ENCODE peak calls at places on chromosomes 3 and 15, in seven cellular contexts. One of them, this sample, is unnamed.

GRCh38 chr3:62667714-62668113 is 207.5 kb downstream of the CADPS start:
- DNase-seq in A549: no peak
- DNase-seq in stimulated activated CD4-positive, alpha-beta T cell treated with anti-CD3 and anti-CD28 coated beads, Interleukin-12 subunit alpha, Interleukin-12 subunit beta, amount 100 ng/mL, for 4 hours: no peak
- DNase-seq in dorsolateral prefrontal cortex: no peak
- DNase-seq in fibroblast of lung: no peak
- DNase-seq in non-pigmented ciliary epithelial cell: no peak
- DNase-seq in NCI-H446 treated with DMSO at 0.1 percent for 48 hours: no peak
- DNase-seq in this sample: no peak

GRCh38 chr15:92618121-92618520 is 37.5 kb downstream of the FAM174B start:
- DNase-seq in A549: no peak
- DNase-seq in stimulated activated CD4-positive, alpha-beta T cell treated with anti-CD3 and anti-CD28 coated beads, Interleukin-12 subunit alpha, Interleukin-12 subunit beta, amount 100 ng/mL, for 4 hours: no peak
- DNase-seq in dorsolateral prefrontal cortex: peak
- DNase-seq in fibroblast of lung: no peak
- DNase-seq in non-pigmented ciliary epithelial cell: no peak
- DNase-seq in NCI-H446 treated with DMSO at 0.1 percent for 48 hours: no peak
- DNase-seq in this sample: no peak

GRCh38 chr3:196397941-196398340 is 34.3 kb downstream of the UBXN7 start:
- DNase-seq in A549: no peak
- DNase-seq in stimulated activated CD4-positive, alpha-beta T cell treated with anti-CD3 and anti-CD28 coated beads, Interleukin-12 subunit alpha, Interleukin-12 subunit beta, amount 100 ng/mL, for 4 hours: no peak
- DNase-seq in dorsolateral prefrontal cortex: no peak
- DNase-seq in fibroblast of lung: no peak
- DNase-seq in non-pigmented ciliary epithelial cell: no peak
- DNase-seq in NCI-H446 treated with DMSO at 0.1 percent for 48 hours: no peak
- DNase-seq in this sample: no peak

GRCh38 chr3:32176989-32177701 is 61.3 kb upstream of the CMTM8 start:
- DNase-seq in A549: peak
- DNase-seq in stimulated activated CD4-positive, alpha-beta T cell treated with anti-CD3 and anti-CD28 coated beads, Interleukin-12 subunit alpha, Interleukin-12 subunit beta, amount 100 ng/mL, for 4 hours: peak
- DNase-seq in dorsolateral prefrontal cortex: no peak
- DNase-seq in fibroblast of lung: peak
- DNase-seq in non-pigmented ciliary epithelial cell: peak
- DNase-seq in NCI-H446 treated with DMSO at 0.1 percent for 48 hours: no peak
- DNase-seq in this sample: peak

GRCh38 chr15:49212897-49213296 is 42.9 kb downstream of the GALK2 start:
- DNase-seq in A549: no peak
- DNase-seq in stimulated activated CD4-positive, alpha-beta T cell treated with anti-CD3 and anti-CD28 coated beads, Interleukin-12 subunit alpha, Interleukin-12 subunit beta, amount 100 ng/mL, for 4 hours: no peak
- DNase-seq in dorsolateral prefrontal cortex: no peak
- DNase-seq in fibroblast of lung: no peak
- DNase-seq in non-pigmented ciliary epithelial cell: no peak
- DNase-seq in NCI-H446 treated with DMSO at 0.1 percent for 48 hours: no peak
- DNase-seq in this sample: no peak

GRCh38 chr3:135927170-135927569 is 38.4 kb upstream of the PPP2R3A start:
- DNase-seq in A549: no peak
- DNase-seq in stimulated activated CD4-positive, alpha-beta T cell treated with anti-CD3 and anti-CD28 coated beads, Interleukin-12 subunit alpha, Interleukin-12 subunit beta, amount 100 ng/mL, for 4 hours: no peak
- DNase-seq in dorsolateral prefrontal cortex: no peak
- DNase-seq in fibroblast of lung: no peak
- DNase-seq in non-pigmented ciliary epithelial cell: no peak
- DNase-seq in NCI-H446 treated with DMSO at 0.1 percent for 48 hours: no peak
- DNase-seq in this sample: no peak

GRCh38 chr3:197088370-197088769 is 58.8 kb upstream of the MELTF start:
- DNase-seq in A549: no peak
- DNase-seq in stimulated activated CD4-positive, alpha-beta T cell treated with anti-CD3 and anti-CD28 coated beads, Interleukin-12 subunit alpha, Interleukin-12 subunit beta, amount 100 ng/mL, for 4 hours: no peak
- DNase-seq in dorsolateral prefrontal cortex: no peak
- DNase-seq in fibroblast of lung: no peak
- DNase-seq in non-pigmented ciliary epithelial cell: no peak
- DNase-seq in NCI-H446 treated with DMSO at 0.1 percent for 48 hours: no peak
- DNase-seq in this sample: no peak

GRCh38 chr3:11350374-11350773 is 78.2 kb downstream of the ATG7 start:
- DNase-seq in A549: peak
- DNase-seq in stimulated activated CD4-positive, alpha-beta T cell treated with anti-CD3 and anti-CD28 coated beads, Interleukin-12 subunit alpha, Interleukin-12 subunit beta, amount 100 ng/mL, for 4 hours: no peak
- DNase-seq in dorsolateral prefrontal cortex: no peak
- DNase-seq in fibroblast of lung: peak
- DNase-seq in non-pigmented ciliary epithelial cell: no peak
- DNase-seq in NCI-H446 treated with DMSO at 0.1 percent for 48 hours: no peak
- DNase-seq in this sample: no peak

GRCh38 chr3:197309528-197310361 is 11.3 kb upstream of the DLG1 start:
- DNase-seq in A549: no peak
- DNase-seq in stimulated activated CD4-positive, alpha-beta T cell treated with anti-CD3 and anti-CD28 coated beads, Interleukin-12 subunit alpha, Interleukin-12 subunit beta, amount 100 ng/mL, for 4 hours: no peak
- DNase-seq in dorsolateral prefrontal cortex: no peak
- DNase-seq in fibroblast of lung: peak
- DNase-seq in non-pigmented ciliary epithelial cell: peak
- DNase-seq in NCI-H446 treated with DMSO at 0.1 percent for 48 hours: no peak
- DNase-seq in this sample: peak

This sample was measured in NCI-H460.